ENCODE peak calls at places on chromosomes 12 and 14, in four cellular contexts. One of them, this sample, is unnamed.

GRCh38 chr12:47731723-47732122 is 6.4 kb upstream of the ENDOU start:
- DNase-seq in SHP77: no peak
- DNase-seq in KG1: no peak
- DNase-seq in keratinocyte: no peak
- DNase-seq in this sample: no peak

GRCh38 chr12:131218291-131219172 is 264.8 kb downstream of the ADGRD1 start:
- DNase-seq in KG1: no peak
- DNase-seq in SHP77: no peak
- DNase-seq in keratinocyte: no peak
- DNase-seq in this sample: no peak

GRCh38 chr12:57839996-57840395 is 6.5 kb downstream of the CTDSP2 start:
- DNase-seq in KG1: no peak
- DNase-seq in keratinocyte: no peak
- DNase-seq in SHP77: no peak
- DNase-seq in this sample: no peak

GRCh38 chr14:65101631-65102440 is 481 bp downstream of the MAX start:
- DNase-seq in keratinocyte: no peak
- DNase-seq in SHP77: no peak
- DNase-seq in KG1: no peak
- DNase-seq in this sample: no peak

GRCh38 chr12:116635487-116635886 is 76.3 kb downstream of the MAP1LC3B2 start:
- DNase-seq in keratinocyte: no peak
- DNase-seq in KG1: peak
- DNase-seq in SHP77: no peak
- DNase-seq in this sample: no peak

GRCh38 chr12:56150563-56150962 is 1.8 kb upstream of the MYL6B start:
- DNase-seq in SHP77: no peak
- DNase-seq in keratinocyte: no peak
- DNase-seq in KG1: no peak
- DNase-seq in this sample: no peak

GRCh38 chr12:3261782-3262359 is 184.7 kb downstream of the TSPAN9 start:
- DNase-seq in SHP77: no peak
- DNase-seq in KG1: no peak
- DNase-seq in keratinocyte: no peak
- DNase-seq in this sample: no peak

GRCh38 chr14:95320076-95320895 is 578 bp upstream of the CLMN start:
- DNase-seq in KG1: no peak
- DNase-seq in keratinocyte: no peak
- DNase-seq in SHP77: no peak
- DNase-seq in this sample: no peak

GRCh38 chr12:46786774-46787173 is 39.0 kb downstream of the SLC38A4 start:
- DNase-seq in SHP77: no peak
- DNase-seq in KG1: no peak
- DNase-seq in keratinocyte: peak
- DNase-seq in this sample: no peak

GRCh38 chr12:18262514-18262913 is 1.2 kb downstream of the PIK3C2G start:
- DNase-seq in KG1: no peak
- DNase-seq in keratinocyte: peak
- DNase-seq in SHP77: no peak
- DNase-seq in this sample: no peak

GRCh38 chr14:96204151-96205058 is at the start of gene BDKRB2:
- DNase-seq in KG1: no peak
- DNase-seq in SHP77: peak
- DNase-seq in keratinocyte: no peak
- DNase-seq in this sample: no peak

GRCh38 chr14:63735720-63736119 is 7.9 kb upstream of the SGPP1 start:
- DNase-seq in KG1: no peak
- DNase-seq in keratinocyte: no peak
- DNase-seq in SHP77: no peak
- DNase-seq in this sample: no peak

GRCh38 chr12:22437031-22437806 is 102.7 kb upstream of the ST8SIA1 start:
- DNase-seq in SHP77: no peak
- DNase-seq in keratinocyte: peak
- DNase-seq in KG1: no peak
- DNase-seq in this sample: no peak

GRCh38 chr12:103727638-103728037 is 113.4 kb downstream of the NT5DC3 start:
- DNase-seq in SHP77: no peak
- DNase-seq in KG1: no peak
- DNase-seq in keratinocyte: no peak
- DNase-seq in this sample: no peak

GRCh38 chr12:15209782-15210181 is 11.4 kb downstream of the RERG start:
- DNase-seq in SHP77: no peak
- DNase-seq in keratinocyte: no peak
- DNase-seq in KG1: no peak
- DNase-seq in this sample: no peak

GRCh38 chr12:124679533-124680371 is 112.3 kb upstream of the NCOR2 start:
- DNase-seq in KG1: no peak
- DNase-seq in SHP77: no peak
- DNase-seq in keratinocyte: no peak
- DNase-seq in this sample: no peak

GRCh38 chr12:46124848-46125619 is 134.7 kb upstream of the SCAF11 start:
- DNase-seq in keratinocyte: peak
- DNase-seq in SHP77: peak
- DNase-seq in KG1: peak
- DNase-seq in this sample: peak

GRCh38 chr12:127680516-127680915 is 586.5 kb upstream of the TMEM132C start:
- DNase-seq in keratinocyte: no peak
- DNase-seq in KG1: no peak
- DNase-seq in SHP77: no peak
- DNase-seq in this sample: no peak

GRCh38 chr12:108635201-108635996 is 1.7 kb upstream of the SELPLG start:
- DNase-seq in KG1: peak
- DNase-seq in keratinocyte: no peak
- DNase-seq in SHP77: peak
- DNase-seq in this sample: peak

GRCh38 chr12:89140580-89141236 is 211.6 kb downstream of the DUSP6 start:
- DNase-seq in SHP77: peak
- DNase-seq in KG1: no peak
- DNase-seq in keratinocyte: no peak
- DNase-seq in this sample: no peak

GRCh38 chr14:64706119-64706465 is 1.9 kb downstream of the PLEKHG3 start:
- DNase-seq in keratinocyte: no peak
- DNase-seq in SHP77: no peak
- DNase-seq in KG1: no peak
- DNase-seq in this sample: no peak

GRCh38 chr14:90454041-90455000 is 57.5 kb downstream of the CALM1 start:
- DNase-seq in KG1: no peak
- DNase-seq in SHP77: peak
- DNase-seq in keratinocyte: peak
- DNase-seq in this sample: no peak

GRCh38 chr12:93990832-93991748 is 157.3 kb upstream of the PLXNC1 start:
- DNase-seq in SHP77: peak
- DNase-seq in KG1: no peak
- DNase-seq in keratinocyte: no peak
- DNase-seq in this sample: no peak

GRCh38 chr12:991350-992278 is 591 bp downstream of the ERC1 start:
- DNase-seq in KG1: no peak
- DNase-seq in SHP77: peak
- DNase-seq in keratinocyte: no peak
- DNase-seq in this sample: no peak

GRCh38 chr12:131610891-131611290 is 100.0 kb upstream of the SFSWAP start:
- DNase-seq in keratinocyte: no peak
- DNase-seq in KG1: no peak
- DNase-seq in SHP77: no peak
- DNase-seq in this sample: no peak

GRCh38 chr12:91890742-91891141 is 254.9 kb downstream of the BTG1 start:
- DNase-seq in KG1: no peak
- DNase-seq in keratinocyte: no peak
- DNase-seq in SHP77: no peak
- DNase-seq in this sample: no peak

GRCh38 chr12:92466391-92467305 is 236.1 kb upstream of the PLEKHG7 start:
- DNase-seq in keratinocyte: no peak
- DNase-seq in KG1: no peak
- DNase-seq in SHP77: peak
- DNase-seq in this sample: no peak

GRCh38 chr14:30355431-30355913 is 203.5 kb upstream of the G2E3 start:
- DNase-seq in keratinocyte: no peak
- DNase-seq in KG1: no peak
- DNase-seq in SHP77: no peak
- DNase-seq in this sample: no peak

GRCh38 chr14:92637228-92637627 is 111.2 kb downstream of the LGMN start:
- DNase-seq in KG1: no peak
- DNase-seq in SHP77: peak
- DNase-seq in keratinocyte: no peak
- DNase-seq in this sample: no peak

GRCh38 chr14:100621806-100622205 is 34.6 kb upstream of the BEGAIN start:
- DNase-seq in SHP77: no peak
- DNase-seq in keratinocyte: no peak
- DNase-seq in KG1: no peak
- DNase-seq in this sample: no peak

GRCh38 chr12:120229071-120229582 is 28.2 kb upstream of the RPLP0 start:
- DNase-seq in KG1: no peak
- DNase-seq in keratinocyte: no peak
- DNase-seq in SHP77: no peak
- DNase-seq in this sample: no peak